ENCODE peak calls at places on chromosomes 16 and 17, in nine cellular contexts. One of them, this sample, is unnamed.

GRCh38 chr17:59062509-59062908 is 44.2 kb downstream of the TRIM37 start:
- DNase-seq in neural progenitor cell: no peak
- DNase-seq in SK-N-SH: no peak
- DNase-seq in GM23338: no peak
- DNase-seq in hepatocyte: no peak
- DNase-seq in MM.1S: no peak
- DNase-seq in HCT116: no peak
- DNase-seq in OCI-LY7: no peak
- DNase-seq in PC-3: no peak
- DNase-seq in this sample: no peak

GRCh38 chr16:51034481-51035109 is 116.5 kb downstream of the SALL1 start:
- DNase-seq in OCI-LY7: peak; percentile 49
- DNase-seq in hepatocyte: no peak
- DNase-seq in MM.1S: no peak
- DNase-seq in HCT116: no peak
- DNase-seq in neural progenitor cell: no peak
- DNase-seq in SK-N-SH: no peak
- DNase-seq in GM23338: no peak
- DNase-seq in PC-3: no peak
- DNase-seq in this sample: no peak

GRCh38 chr16:65294708-65295107 is 172.8 kb upstream of the CDH11 start:
- DNase-seq in hepatocyte: no peak
- DNase-seq in GM23338: no peak
- DNase-seq in neural progenitor cell: no peak
- DNase-seq in PC-3: no peak
- DNase-seq in OCI-LY7: no peak
- DNase-seq in HCT116: no peak
- DNase-seq in MM.1S: no peak
- DNase-seq in SK-N-SH: no peak
- DNase-seq in this sample: no peak

GRCh38 chr16:24771132-24771778 is 41.8 kb downstream of the TNRC6A start:
- DNase-seq in SK-N-SH: no peak
- DNase-seq in HCT116: no peak
- DNase-seq in MM.1S: no peak
- DNase-seq in hepatocyte: no peak
- DNase-seq in OCI-LY7: no peak
- DNase-seq in neural progenitor cell: no peak
- DNase-seq in PC-3: peak; percentile 20
- DNase-seq in GM23338: no peak
- DNase-seq in this sample: peak; percentile 47

GRCh38 chr17:7888184-7888920 is at the start of gene CHD3:
- DNase-seq in MM.1S: no peak
- DNase-seq in PC-3: peak; percentile 71
- DNase-seq in SK-N-SH: no peak
- DNase-seq in hepatocyte: peak; percentile 79
- DNase-seq in HCT116: no peak
- DNase-seq in OCI-LY7: no peak
- DNase-seq in neural progenitor cell: peak; percentile 31
- DNase-seq in GM23338: peak; percentile 23
- DNase-seq in this sample: peak; percentile 55

GRCh38 chr17:39664581-39665561 is at the start of gene TCAP:
- DNase-seq in HCT116: no peak
- DNase-seq in PC-3: no peak
- DNase-seq in MM.1S: no peak
- DNase-seq in GM23338: peak; percentile 27
- DNase-seq in hepatocyte: no peak
- DNase-seq in SK-N-SH: no peak
- DNase-seq in OCI-LY7: no peak
- DNase-seq in neural progenitor cell: no peak
- DNase-seq in this sample: no peak

GRCh38 chr16:86350289-86350688 is 160.0 kb upstream of the FOXF1 start:
- DNase-seq in MM.1S: no peak
- DNase-seq in HCT116: no peak
- DNase-seq in OCI-LY7: no peak
- DNase-seq in PC-3: no peak
- DNase-seq in neural progenitor cell: no peak
- DNase-seq in hepatocyte: no peak
- DNase-seq in SK-N-SH: no peak
- DNase-seq in GM23338: no peak
- DNase-seq in this sample: no peak

GRCh38 chr17:45305532-45306087 is 11.2 kb downstream of the MAP3K14 start:
- DNase-seq in neural progenitor cell: no peak
- DNase-seq in OCI-LY7: no peak
- DNase-seq in PC-3: no peak
- DNase-seq in hepatocyte: no peak
- DNase-seq in HCT116: no peak
- DNase-seq in SK-N-SH: no peak
- DNase-seq in MM.1S: no peak
- DNase-seq in GM23338: no peak
- DNase-seq in this sample: peak; percentile 88

GRCh38 chr17:79023886-79024771 is at the start of gene C1QTNF1:
- DNase-seq in SK-N-SH: peak; percentile 95
- DNase-seq in hepatocyte: peak; percentile 75
- DNase-seq in neural progenitor cell: peak; percentile 86
- DNase-seq in PC-3: peak; percentile 75
- DNase-seq in MM.1S: peak; percentile 21
- DNase-seq in OCI-LY7: no peak
- DNase-seq in HCT116: no peak
- DNase-seq in GM23338: peak; percentile 87
- DNase-seq in this sample: peak; percentile 78

GRCh38 chr16:74730049-74730683 is 29.5 kb upstream of the MLKL start:
- DNase-seq in MM.1S: no peak
- DNase-seq in GM23338: no peak
- DNase-seq in HCT116: no peak
- DNase-seq in neural progenitor cell: no peak
- DNase-seq in PC-3: peak; percentile 50
- DNase-seq in hepatocyte: peak; percentile 53
- DNase-seq in SK-N-SH: no peak
- DNase-seq in OCI-LY7: no peak
- DNase-seq in this sample: no peak

GRCh38 chr17:63022567-63022966 is 56.5 kb downstream of the TANC2 start:
- DNase-seq in PC-3: no peak
- DNase-seq in GM23338: no peak
- DNase-seq in MM.1S: no peak
- DNase-seq in SK-N-SH: no peak
- DNase-seq in HCT116: no peak
- DNase-seq in hepatocyte: no peak
- DNase-seq in neural progenitor cell: no peak
- DNase-seq in OCI-LY7: no peak
- DNase-seq in this sample: no peak

GRCh38 chr16:73735018-73735417 is 561.6 kb upstream of the PSMD7 start:
- DNase-seq in neural progenitor cell: no peak
- DNase-seq in PC-3: peak; percentile 75
- DNase-seq in MM.1S: no peak
- DNase-seq in GM23338: no peak
- DNase-seq in SK-N-SH: no peak
- DNase-seq in OCI-LY7: no peak
- DNase-seq in HCT116: no peak
- DNase-seq in hepatocyte: peak; percentile 29
- DNase-seq in this sample: peak; percentile 66

DNA sequence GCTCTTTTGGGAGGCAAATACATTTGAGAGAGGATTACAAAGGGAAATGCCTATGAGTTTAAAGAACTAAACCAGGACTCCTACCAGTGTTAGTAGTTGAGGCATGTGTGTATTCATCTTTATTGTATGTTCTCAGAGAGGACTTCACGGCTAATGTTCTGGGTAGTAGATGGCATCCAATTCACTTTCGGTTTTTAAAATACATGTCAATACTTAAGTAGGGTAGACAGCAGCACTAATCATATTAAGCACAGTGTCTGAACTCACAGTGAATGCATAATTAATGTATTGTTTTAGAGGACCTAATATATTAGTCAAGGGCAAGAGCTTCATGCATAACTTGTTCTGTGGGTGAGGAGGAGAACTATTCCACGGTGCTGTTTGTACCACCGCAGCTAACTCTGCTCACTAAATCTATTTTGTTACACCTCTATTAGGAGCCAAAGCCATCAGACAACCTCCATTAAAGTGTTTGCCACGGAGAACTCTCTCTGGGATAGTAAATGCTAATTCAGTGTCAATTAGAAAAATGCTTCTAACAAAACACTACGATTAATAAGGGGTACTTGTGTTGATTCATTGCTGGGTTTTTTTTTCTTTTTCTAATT is 56.3 kb downstream of the COX10 start:
- DNase-seq in OCI-LY7: no peak
- DNase-seq in PC-3: no peak
- DNase-seq in GM23338: no peak
- DNase-seq in hepatocyte: no peak
- DNase-seq in MM.1S: no peak
- DNase-seq in neural progenitor cell: no peak
- DNase-seq in HCT116: no peak
- DNase-seq in SK-N-SH: no peak
- DNase-seq in this sample: no peak
- H3K4me2 ChIP-seq in OCI-LY7: no peak overlapping the region
- H3K4me2 ChIP-seq in PC-3: no peak overlapping the region
- H3K4me2 ChIP-seq in GM23338: no peak overlapping the region
- H3K4me2 ChIP-seq in hepatocyte: no peak overlapping the region
- H3K4me2 ChIP-seq in MM.1S: no peak overlapping the region
- H3K4me2 ChIP-seq in neural progenitor cell: no peak overlapping the region
- H3K4me2 ChIP-seq in HCT116: no peak overlapping the region
- H3K4me2 ChIP-seq in SK-N-SH: no peak overlapping the region
- H3K4me2 ChIP-seq in this sample: no peak overlapping the region

DNA sequence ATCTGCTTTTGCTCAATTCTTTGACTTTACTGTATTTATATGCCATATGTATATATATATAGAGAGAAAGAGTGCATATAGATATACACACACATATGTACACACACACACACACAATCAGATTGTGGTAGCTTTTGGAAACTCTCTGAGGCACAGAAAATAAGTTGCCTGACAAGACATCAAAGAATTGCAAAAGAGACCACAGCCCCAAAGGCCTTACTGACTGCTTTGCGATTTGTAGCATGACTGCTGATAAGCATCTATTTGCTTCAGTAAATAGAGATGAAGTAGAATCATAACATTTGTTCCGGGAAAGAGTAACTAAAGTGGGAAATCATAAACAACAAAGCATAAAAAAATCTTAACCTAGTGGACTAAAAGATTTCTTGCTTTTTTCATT is 9.4 kb upstream of the AMZ2 start:
- DNase-seq in neural progenitor cell: no peak
- DNase-seq in MM.1S: peak; percentile 23
- DNase-seq in HCT116: no peak
- DNase-seq in GM23338: no peak
- DNase-seq in hepatocyte: no peak
- DNase-seq in OCI-LY7: no peak
- DNase-seq in PC-3: no peak
- DNase-seq in SK-N-SH: no peak
- DNase-seq in this sample: no peak
- TF ChIP-seq EZH2phosphoT487 in neural progenitor cell: no peak
- TF ChIP-seq EZH2phosphoT487 in MM.1S: no peak
- TF ChIP-seq EZH2phosphoT487 in HCT116: no peak
- TF ChIP-seq EZH2phosphoT487 in GM23338: no peak
- TF ChIP-seq EZH2phosphoT487 in hepatocyte: no peak
- TF ChIP-seq EZH2phosphoT487 in OCI-LY7: no peak
- TF ChIP-seq EZH2phosphoT487 in PC-3: no peak
- TF ChIP-seq EZH2phosphoT487 in SK-N-SH: no peak
- TF ChIP-seq EZH2phosphoT487 in this sample: no peak

GRCh38 chr16:4290236-4290830 is 17.5 kb upstream of the TFAP4 start:
- DNase-seq in OCI-LY7: no peak
- DNase-seq in HCT116: peak; percentile 88
- DNase-seq in neural progenitor cell: no peak
- DNase-seq in hepatocyte: peak; percentile 61
- DNase-seq in MM.1S: no peak
- DNase-seq in PC-3: peak; percentile 82
- DNase-seq in GM23338: peak; percentile 60
- DNase-seq in SK-N-SH: peak; percentile 1
- DNase-seq in this sample: peak; percentile 78
- H3K4me2 ChIP-seq in OCI-LY7: no peak overlapping the region
- H3K4me2 ChIP-seq in HCT116: peak overlapping the region; percentile 68
- H3K4me2 ChIP-seq in neural progenitor cell: no peak overlapping the region
- H3K4me2 ChIP-seq in hepatocyte: no peak overlapping the region
- H3K4me2 ChIP-seq in MM.1S: no peak overlapping the region
- H3K4me2 ChIP-seq in PC-3: peak overlapping the region; percentile 35
- H3K4me2 ChIP-seq in GM23338: no peak overlapping the region
- H3K4me2 ChIP-seq in SK-N-SH: no peak overlapping the region
- H3K4me2 ChIP-seq in this sample: no peak overlapping the region

GRCh38 chr16:67053767-67054334 is 24.9 kb downstream of the CBFB start:
- DNase-seq in HCT116: no peak
- DNase-seq in MM.1S: no peak
- DNase-seq in neural progenitor cell: no peak
- DNase-seq in OCI-LY7: no peak
- DNase-seq in SK-N-SH: no peak
- DNase-seq in PC-3: peak; percentile 1
- DNase-seq in hepatocyte: no peak
- DNase-seq in GM23338: no peak
- DNase-seq in this sample: no peak
- TF ChIP-seq EZH2phosphoT487 in HCT116: no peak
- TF ChIP-seq EZH2phosphoT487 in MM.1S: no peak
- TF ChIP-seq EZH2phosphoT487 in neural progenitor cell: no peak
- TF ChIP-seq EZH2phosphoT487 in OCI-LY7: no peak
- TF ChIP-seq EZH2phosphoT487 in SK-N-SH: no peak
- TF ChIP-seq EZH2phosphoT487 in PC-3: no peak
- TF ChIP-seq EZH2phosphoT487 in hepatocyte: no peak
- TF ChIP-seq EZH2phosphoT487 in GM23338: no peak
- TF ChIP-seq EZH2phosphoT487 in this sample: no peak

GRCh38 chr17:29059281-29059680 is 16.3 kb downstream of the PIPOX start:
- DNase-seq in neural progenitor cell: no peak
- DNase-seq in HCT116: no peak
- DNase-seq in SK-N-SH: no peak
- DNase-seq in OCI-LY7: no peak
- DNase-seq in GM23338: no peak
- DNase-seq in hepatocyte: peak; percentile 32
- DNase-seq in PC-3: peak; percentile 71
- DNase-seq in MM.1S: no peak
- DNase-seq in this sample: peak; percentile 79

GRCh38 chr17:29051194-29051593 is 8.3 kb downstream of the PIPOX start:
- DNase-seq in GM23338: no peak
- DNase-seq in MM.1S: no peak
- DNase-seq in PC-3: no peak
- DNase-seq in neural progenitor cell: no peak
- DNase-seq in OCI-LY7: no peak
- DNase-seq in hepatocyte: no peak
- DNase-seq in SK-N-SH: no peak
- DNase-seq in HCT116: no peak
- DNase-seq in this sample: no peak

GRCh38 chr17:29051731-29052130 is 8.8 kb downstream of the PIPOX start:
- DNase-seq in MM.1S: no peak
- DNase-seq in HCT116: no peak
- DNase-seq in SK-N-SH: no peak
- DNase-seq in OCI-LY7: no peak
- DNase-seq in hepatocyte: no peak
- DNase-seq in PC-3: no peak
- DNase-seq in neural progenitor cell: no peak
- DNase-seq in GM23338: no peak
- DNase-seq in this sample: no peak

GRCh38 chr17:29050176-29050575 is 7.2 kb downstream of the PIPOX start:
- DNase-seq in hepatocyte: no peak
- DNase-seq in HCT116: no peak
- DNase-seq in OCI-LY7: no peak
- DNase-seq in MM.1S: no peak
- DNase-seq in neural progenitor cell: no peak
- DNase-seq in GM23338: no peak
- DNase-seq in PC-3: no peak
- DNase-seq in SK-N-SH: no peak
- DNase-seq in this sample: no peak

DNA sequence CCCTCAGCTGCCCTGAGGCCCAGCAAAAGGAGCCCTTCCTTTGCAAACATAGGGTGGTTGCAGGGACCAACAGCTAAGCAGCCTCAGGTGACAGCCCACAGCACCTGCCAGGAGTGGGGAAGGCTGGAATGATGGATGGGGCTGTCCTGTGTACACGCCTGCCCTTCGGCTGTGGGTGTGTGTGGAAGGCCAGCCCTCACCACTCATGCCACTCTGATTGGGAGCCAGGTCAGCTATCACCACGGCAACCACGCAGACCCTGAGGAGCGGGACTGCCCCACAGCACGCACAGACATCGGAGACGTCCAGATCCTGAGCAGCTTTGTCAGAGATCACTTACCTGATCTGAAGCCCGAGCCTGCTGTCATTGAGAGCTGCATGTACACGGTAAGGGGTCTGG is 11.9 kb downstream of the PIPOX start:
- DNase-seq in neural progenitor cell: peak; percentile 47
- DNase-seq in HCT116: no peak
- DNase-seq in hepatocyte: no peak
- DNase-seq in SK-N-SH: peak; percentile 78
- DNase-seq in OCI-LY7: no peak
- DNase-seq in PC-3: no peak
- DNase-seq in MM.1S: no peak
- DNase-seq in GM23338: no peak
- DNase-seq in this sample: no peak
- H3K4me2 ChIP-seq in neural progenitor cell: no peak overlapping the region
- H3K4me2 ChIP-seq in HCT116: no peak overlapping the region
- H3K4me2 ChIP-seq in hepatocyte: no peak overlapping the region
- H3K4me2 ChIP-seq in SK-N-SH: no peak overlapping the region
- H3K4me2 ChIP-seq in OCI-LY7: no peak overlapping the region
- H3K4me2 ChIP-seq in PC-3: no peak overlapping the region
- H3K4me2 ChIP-seq in MM.1S: no peak overlapping the region
- H3K4me2 ChIP-seq in GM23338: no peak overlapping the region
- H3K4me2 ChIP-seq in this sample: no peak overlapping the region

This sample was measured in GM23248.